ENCODE peak calls at places on chromosomes 2 and 18, in four cellular contexts. One of them, this sample, is unnamed.

GRCh38 chr2:71528749-71529148 is 75.4 kb downstream of the DYSF start:
- DNase-seq in fibroblast of mammary gland: no peak
- DNase-seq in spleen: no peak
- DNase-seq in right lobe of liver: peak
- DNase-seq in this sample: no peak

GRCh38 chr2:140359056-140359771 is 1579.0 kb upstream of the NXPH2 start:
- DNase-seq in fibroblast of mammary gland: no peak
- DNase-seq in spleen: no peak
- DNase-seq in right lobe of liver: no peak
- DNase-seq in this sample: no peak

GRCh38 chr2:121015971-121016485 is 269.0 kb downstream of the TFCP2L1 start:
- DNase-seq in fibroblast of mammary gland: no peak
- DNase-seq in spleen: no peak
- DNase-seq in right lobe of liver: no peak
- DNase-seq in this sample: no peak

GRCh38 chr18:36600548-36600947 is 228.3 kb downstream of the TPGS2 start:
- DNase-seq in fibroblast of mammary gland: no peak
- DNase-seq in spleen: no peak
- DNase-seq in right lobe of liver: no peak
- DNase-seq in this sample: no peak

GRCh38 chr18:22084547-22084946 is 84.8 kb upstream of the GATA6 start:
- DNase-seq in fibroblast of mammary gland: no peak
- DNase-seq in spleen: no peak
- DNase-seq in right lobe of liver: peak
- DNase-seq in this sample: no peak

GRCh38 chr2:226187601-226188000 is 612.0 kb downstream of the IRS1 start:
- DNase-seq in fibroblast of mammary gland: peak
- DNase-seq in spleen: no peak
- DNase-seq in right lobe of liver: no peak
- DNase-seq in this sample: no peak

GRCh38 chr2:16623046-16623445 is 42.6 kb downstream of the CYRIA start:
- DNase-seq in fibroblast of mammary gland: peak
- DNase-seq in spleen: no peak
- DNase-seq in right lobe of liver: no peak
- DNase-seq in this sample: no peak

GRCh38 chr2:20544093-20544747 is 97.3 kb downstream of the RHOB start:
- DNase-seq in fibroblast of mammary gland: no peak
- DNase-seq in spleen: peak
- DNase-seq in right lobe of liver: no peak
- DNase-seq in this sample: no peak

GRCh38 chr2:45664635-45665269 is 13.3 kb downstream of the PRKCE start:
- DNase-seq in fibroblast of mammary gland: no peak
- DNase-seq in spleen: no peak
- DNase-seq in right lobe of liver: no peak
- DNase-seq in this sample: no peak

GRCh38 chr18:54712315-54712714 is 116.0 kb upstream of the RAB27B start:
- DNase-seq in fibroblast of mammary gland: peak
- DNase-seq in spleen: no peak
- DNase-seq in right lobe of liver: no peak
- DNase-seq in this sample: no peak

GRCh38 chr2:234249873-234250272 is 199.4 kb downstream of the SPP2 start:
- DNase-seq in fibroblast of mammary gland: peak
- DNase-seq in spleen: no peak
- DNase-seq in right lobe of liver: no peak
- DNase-seq in this sample: no peak

GRCh38 chr18:28149810-28150420 is 27.0 kb downstream of the CDH2 start:
- DNase-seq in fibroblast of mammary gland: no peak
- DNase-seq in spleen: no peak
- DNase-seq in right lobe of liver: no peak
- DNase-seq in this sample: no peak

GRCh38 chr2:25337276-25337675 is 4.4 kb downstream of the DNMT3A start:
- DNase-seq in fibroblast of mammary gland: no peak
- DNase-seq in spleen: peak
- DNase-seq in right lobe of liver: no peak
- DNase-seq in this sample: no peak

GRCh38 chr2:501130-501529 is 176.1 kb downstream of the TMEM18 start:
- DNase-seq in fibroblast of mammary gland: no peak
- DNase-seq in spleen: no peak
- DNase-seq in right lobe of liver: no peak
- DNase-seq in this sample: no peak

GRCh38 chr2:13005761-13006336 is 289.1 kb downstream of the TRIB2 start:
- DNase-seq in fibroblast of mammary gland: peak
- DNase-seq in spleen: no peak
- DNase-seq in right lobe of liver: no peak
- DNase-seq in this sample: no peak

GRCh38 chr2:69926849-69927515 is 12.1 kb downstream of the MXD1 start:
- DNase-seq in fibroblast of mammary gland: peak
- DNase-seq in spleen: no peak
- DNase-seq in right lobe of liver: no peak
- DNase-seq in this sample: no peak

GRCh38 chr2:238019962-238020361 is 40.8 kb upstream of the SCLY start:
- DNase-seq in fibroblast of mammary gland: no peak
- DNase-seq in spleen: no peak
- DNase-seq in right lobe of liver: no peak
- DNase-seq in this sample: no peak

GRCh38 chr2:177242136-177242987 is 22.2 kb downstream of the NFE2L2 start:
- DNase-seq in fibroblast of mammary gland: peak
- DNase-seq in spleen: no peak
- DNase-seq in right lobe of liver: no peak
- DNase-seq in this sample: peak

GRCh38 chr2:75200140-75200985 is 1.0 kb upstream of the TACR1 start:
- DNase-seq in fibroblast of mammary gland: peak
- DNase-seq in spleen: peak
- DNase-seq in right lobe of liver: peak
- DNase-seq in this sample: no peak

GRCh38 chr2:139478191-139478914 is 698.2 kb upstream of the NXPH2 start:
- DNase-seq in fibroblast of mammary gland: peak
- DNase-seq in spleen: no peak
- DNase-seq in right lobe of liver: no peak
- DNase-seq in this sample: no peak

GRCh38 chr2:44942304-44943030 is 965 bp downstream of the SIX3 start:
- DNase-seq in fibroblast of mammary gland: no peak
- DNase-seq in spleen: peak
- DNase-seq in right lobe of liver: no peak
- DNase-seq in this sample: no peak

GRCh38 chr2:240435955-240436625 is 627 bp downstream of the GPC1 start:
- DNase-seq in fibroblast of mammary gland: no peak
- DNase-seq in spleen: peak
- DNase-seq in right lobe of liver: peak
- DNase-seq in this sample: no peak

GRCh38 chr2:240437861-240438809 is 2.7 kb downstream of the GPC1 start:
- DNase-seq in fibroblast of mammary gland: peak
- DNase-seq in spleen: peak
- DNase-seq in right lobe of liver: peak
- DNase-seq in this sample: no peak

GRCh38 chr2:240437181-240437860 is 1.9 kb downstream of the GPC1 start:
- DNase-seq in fibroblast of mammary gland: no peak
- DNase-seq in spleen: peak
- DNase-seq in right lobe of liver: no peak
- DNase-seq in this sample: no peak

GRCh38 chr2:240435457-240435954 is at the start of gene GPC1:
- DNase-seq in fibroblast of mammary gland: peak
- DNase-seq in spleen: peak
- DNase-seq in right lobe of liver: peak
- DNase-seq in this sample: no peak

GRCh38 chr2:240436626-240437180 is 1.2 kb downstream of the GPC1 start:
- DNase-seq in fibroblast of mammary gland: peak
- DNase-seq in spleen: peak
- DNase-seq in right lobe of liver: no peak
- DNase-seq in this sample: no peak
- H3K4me3 ChIP-seq in fibroblast of mammary gland: peak
- H3K4me3 ChIP-seq in spleen: peak
- H3K4me3 ChIP-seq in right lobe of liver: peak
- H3K4me3 ChIP-seq in this sample: peak

DNA sequence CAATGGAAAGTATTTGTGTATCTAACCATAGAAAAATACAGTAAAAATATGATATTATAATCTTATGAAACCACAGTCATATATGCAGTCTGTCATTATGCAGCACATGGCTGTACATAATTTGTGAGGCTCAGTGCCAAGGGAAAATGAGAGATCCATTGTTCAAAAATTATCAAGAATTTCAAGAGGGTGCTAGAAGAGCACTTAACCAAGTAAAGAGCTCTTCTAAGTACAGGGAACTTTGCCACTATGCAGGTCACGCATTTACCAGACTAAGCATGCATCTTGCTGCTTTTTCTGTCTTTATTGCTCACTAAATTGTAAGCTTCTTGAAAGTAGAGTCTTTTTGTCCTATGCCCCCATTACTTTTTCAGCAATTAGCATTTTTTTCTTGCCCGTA is 438.0 kb downstream of the LRP1B start:
- DNase-seq in fibroblast of mammary gland: no peak
- DNase-seq in spleen: no peak
- DNase-seq in right lobe of liver: no peak
- DNase-seq in this sample: no peak
- TF ChIP-seq CTCF in fibroblast of mammary gland: no peak
- TF ChIP-seq CTCF in spleen: no peak
- TF ChIP-seq CTCF in right lobe of liver: no peak
- TF ChIP-seq CTCF in this sample: no peak

GRCh38 chr18:78979058-78979680 is 449 bp upstream of the SALL3 start:
- DNase-seq in fibroblast of mammary gland: no peak
- DNase-seq in spleen: no peak
- DNase-seq in right lobe of liver: no peak
- DNase-seq in this sample: no peak
- H3K4me3 ChIP-seq in fibroblast of mammary gland: no peak
- H3K4me3 ChIP-seq in spleen: peak
- H3K4me3 ChIP-seq in right lobe of liver: no peak
- H3K4me3 ChIP-seq in this sample: no peak

GRCh38 chr18:11398625-11399024 is 210.8 kb upstream of the SLC35G4 start:
- DNase-seq in fibroblast of mammary gland: peak
- DNase-seq in spleen: no peak
- DNase-seq in right lobe of liver: no peak
- DNase-seq in this sample: no peak
- TF ChIP-seq CTCF in fibroblast of mammary gland: peak
- TF ChIP-seq CTCF in spleen: no peak
- TF ChIP-seq CTCF in right lobe of liver: peak
- TF ChIP-seq CTCF in this sample: peak

GRCh38 chr2:145007673-145008263 is 487.8 kb upstream of the ZEB2 start:
- DNase-seq in fibroblast of mammary gland: peak
- DNase-seq in spleen: no peak
- DNase-seq in right lobe of liver: no peak
- DNase-seq in this sample: no peak
- H3K4me3 ChIP-seq in fibroblast of mammary gland: no peak
- H3K4me3 ChIP-seq in spleen: no peak
- H3K4me3 ChIP-seq in right lobe of liver: no peak
- H3K4me3 ChIP-seq in this sample: no peak

DNA sequence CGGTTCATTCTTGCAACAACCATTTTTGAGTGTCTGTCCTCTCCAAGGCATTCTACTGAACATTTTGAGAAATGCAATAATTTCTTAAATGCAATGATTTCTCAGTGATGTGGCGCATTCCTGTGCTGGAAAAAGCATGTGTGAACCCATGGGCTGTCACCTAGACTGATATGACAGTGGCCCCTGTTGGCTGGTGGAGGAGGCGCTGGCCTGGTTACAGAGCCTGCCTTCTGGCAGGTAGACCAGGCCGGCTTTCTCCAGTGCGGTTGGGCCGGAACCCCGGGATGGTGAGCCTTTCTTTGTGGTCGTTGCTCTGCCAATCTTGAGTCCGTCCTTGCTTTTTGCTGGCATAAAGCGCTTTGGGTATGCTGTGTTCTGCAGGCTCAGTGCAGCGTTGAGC is 33.7 kb downstream of the TSHZ1 start:
- DNase-seq in fibroblast of mammary gland: no peak
- DNase-seq in spleen: no peak
- DNase-seq in right lobe of liver: no peak
- DNase-seq in this sample: no peak
- TF ChIP-seq CTCF in fibroblast of mammary gland: no peak
- TF ChIP-seq CTCF in spleen: no peak
- TF ChIP-seq CTCF in right lobe of liver: peak
- TF ChIP-seq CTCF in this sample: peak

GRCh38 chr2:73202156-73203054 is at the start of gene NOTO:
- DNase-seq in fibroblast of mammary gland: peak
- DNase-seq in spleen: no peak
- DNase-seq in right lobe of liver: no peak
- DNase-seq in this sample: no peak
- H3K4me3 ChIP-seq in fibroblast of mammary gland: no peak
- H3K4me3 ChIP-seq in spleen: peak
- H3K4me3 ChIP-seq in right lobe of liver: no peak
- H3K4me3 ChIP-seq in this sample: no peak

DNA sequence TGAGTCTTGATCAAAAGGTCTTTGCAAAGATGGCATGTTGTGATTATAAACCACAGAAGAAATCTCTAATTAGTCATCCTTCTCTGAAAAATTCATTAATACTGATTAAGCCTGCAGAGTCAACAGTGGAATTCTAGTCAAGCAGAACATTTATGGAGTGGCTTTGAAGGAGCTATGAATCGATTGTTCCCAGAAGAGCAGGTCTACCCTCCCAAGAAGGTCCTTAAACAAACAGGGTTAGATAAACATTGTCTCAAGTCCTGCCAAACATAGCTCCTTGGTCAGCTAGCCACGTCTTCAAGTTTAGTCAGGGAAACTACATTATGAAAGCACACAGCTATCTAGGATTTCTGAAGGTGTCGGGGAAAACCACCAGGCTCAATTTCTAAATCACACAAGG is 88.9 kb downstream of the ITGA4 start:
- DNase-seq in fibroblast of mammary gland: peak
- DNase-seq in spleen: no peak
- DNase-seq in right lobe of liver: no peak
- DNase-seq in this sample: peak
- TF ChIP-seq CTCF in fibroblast of mammary gland: no peak
- TF ChIP-seq CTCF in spleen: no peak
- TF ChIP-seq CTCF in right lobe of liver: no peak
- TF ChIP-seq CTCF in this sample: no peak